ENCODE peak calls at places on chromosomes 4 and X, in ten cellular contexts. One of them, this sample, is unnamed.

GRCh38 chrX:132858018-132858417 is 100.4 kb downstream of the HS6ST2 start:
- DNase-seq in SK-N-SH: no peak
- DNase-seq in tibial nerve: no peak
- DNase-seq in kidney: no peak
- DNase-seq in fibroblast of mammary gland: peak; percentile 37
- DNase-seq in Caco-2: no peak
- DNase-seq in AG09309: no peak
- DNase-seq in left ventricle myocardium inferior: no peak
- DNase-seq in AG10803: no peak
- DNase-seq in astrocyte of the cerebellum: no peak
- DNase-seq in this sample: no peak

GRCh38 chr4:22071749-22072148 is 123.2 kb upstream of the KCNIP4 start:
- DNase-seq in SK-N-SH: no peak
- DNase-seq in tibial nerve: no peak
- DNase-seq in kidney: no peak
- DNase-seq in fibroblast of mammary gland: peak; percentile 55
- DNase-seq in Caco-2: no peak
- DNase-seq in AG09309: no peak
- DNase-seq in left ventricle myocardium inferior: no peak
- DNase-seq in AG10803: no peak
- DNase-seq in astrocyte of the cerebellum: no peak
- DNase-seq in this sample: no peak

GRCh38 chr4:165994706-165995105 is 121.7 kb downstream of the TLL1 start:
- DNase-seq in SK-N-SH: no peak
- DNase-seq in tibial nerve: no peak
- DNase-seq in kidney: no peak
- DNase-seq in fibroblast of mammary gland: no peak
- DNase-seq in Caco-2: no peak
- DNase-seq in AG09309: no peak
- DNase-seq in left ventricle myocardium inferior: no peak
- DNase-seq in AG10803: no peak
- DNase-seq in astrocyte of the cerebellum: no peak
- DNase-seq in this sample: no peak

GRCh38 chr4:82499705-82500104 is 62.1 kb downstream of the TMEM150C start:
- DNase-seq in SK-N-SH: no peak
- DNase-seq in tibial nerve: no peak
- DNase-seq in kidney: no peak
- DNase-seq in fibroblast of mammary gland: no peak
- DNase-seq in Caco-2: no peak
- DNase-seq in AG09309: no peak
- DNase-seq in left ventricle myocardium inferior: no peak
- DNase-seq in AG10803: no peak
- DNase-seq in astrocyte of the cerebellum: no peak
- DNase-seq in this sample: no peak

GRCh38 chrX:41655631-41656030 is 33.1 kb upstream of the GPR34 start:
- DNase-seq in SK-N-SH: no peak
- DNase-seq in tibial nerve: no peak
- DNase-seq in kidney: no peak
- DNase-seq in fibroblast of mammary gland: peak; percentile 55
- DNase-seq in Caco-2: no peak
- DNase-seq in AG09309: no peak
- DNase-seq in left ventricle myocardium inferior: no peak
- DNase-seq in AG10803: no peak
- DNase-seq in astrocyte of the cerebellum: no peak
- DNase-seq in this sample: no peak

GRCh38 chr4:51853027-51853682 is 10.2 kb downstream of the DCUN1D4 start:
- DNase-seq in SK-N-SH: no peak
- DNase-seq in tibial nerve: no peak
- DNase-seq in kidney: no peak
- DNase-seq in fibroblast of mammary gland: no peak
- DNase-seq in Caco-2: peak; percentile 72
- DNase-seq in AG09309: no peak
- DNase-seq in left ventricle myocardium inferior: no peak
- DNase-seq in AG10803: no peak
- DNase-seq in astrocyte of the cerebellum: no peak
- DNase-seq in this sample: no peak

GRCh38 chr4:56626963-56627362 is 54.1 kb downstream of the HOPX start:
- DNase-seq in SK-N-SH: no peak
- DNase-seq in tibial nerve: no peak
- DNase-seq in kidney: no peak
- DNase-seq in fibroblast of mammary gland: no peak
- DNase-seq in Caco-2: no peak
- DNase-seq in AG09309: no peak
- DNase-seq in left ventricle myocardium inferior: no peak
- DNase-seq in AG10803: no peak
- DNase-seq in astrocyte of the cerebellum: no peak
- DNase-seq in this sample: no peak

GRCh38 chr4:121594796-121595526 is 101.8 kb downstream of the ANXA5 start:
- DNase-seq in SK-N-SH: no peak
- DNase-seq in tibial nerve: peak; percentile 50
- DNase-seq in kidney: no peak
- DNase-seq in fibroblast of mammary gland: peak; percentile 81
- DNase-seq in Caco-2: no peak
- DNase-seq in AG09309: peak; percentile 3
- DNase-seq in left ventricle myocardium inferior: no peak
- DNase-seq in AG10803: peak; percentile 73
- DNase-seq in astrocyte of the cerebellum: no peak
- DNase-seq in this sample: no peak

GRCh38 chr4:164442167-164442566 is 311.8 kb upstream of the SMIM31 start:
- DNase-seq in SK-N-SH: no peak
- DNase-seq in tibial nerve: no peak
- DNase-seq in kidney: no peak
- DNase-seq in fibroblast of mammary gland: peak; percentile 1
- DNase-seq in Caco-2: no peak
- DNase-seq in AG09309: no peak
- DNase-seq in left ventricle myocardium inferior: no peak
- DNase-seq in AG10803: no peak
- DNase-seq in astrocyte of the cerebellum: no peak
- DNase-seq in this sample: no peak

GRCh38 chr4:40046311-40046980 is 10.2 kb upstream of the N4BP2 start:
- DNase-seq in SK-N-SH: no peak
- DNase-seq in tibial nerve: peak; percentile 47
- DNase-seq in kidney: no peak
- DNase-seq in fibroblast of mammary gland: peak; percentile 42
- DNase-seq in Caco-2: peak; percentile 62
- DNase-seq in AG09309: no peak
- DNase-seq in left ventricle myocardium inferior: no peak
- DNase-seq in AG10803: peak; percentile 46
- DNase-seq in astrocyte of the cerebellum: peak; percentile 40
- DNase-seq in this sample: no peak

GRCh38 chr4:187183826-187184225 is 460.2 kb upstream of the FAT1 start:
- DNase-seq in SK-N-SH: no peak
- DNase-seq in tibial nerve: no peak
- DNase-seq in kidney: no peak
- DNase-seq in fibroblast of mammary gland: no peak
- DNase-seq in Caco-2: no peak
- DNase-seq in AG09309: no peak
- DNase-seq in left ventricle myocardium inferior: no peak
- DNase-seq in AG10803: no peak
- DNase-seq in astrocyte of the cerebellum: no peak
- DNase-seq in this sample: no peak

GRCh38 chr4:121764702-121765367 is at the start of gene SMIM43:
- DNase-seq in SK-N-SH: peak; percentile 32
- DNase-seq in tibial nerve: no peak
- DNase-seq in kidney: peak; percentile 69
- DNase-seq in fibroblast of mammary gland: no peak
- DNase-seq in Caco-2: no peak
- DNase-seq in AG09309: no peak
- DNase-seq in left ventricle myocardium inferior: no peak
- DNase-seq in AG10803: peak; percentile 17
- DNase-seq in astrocyte of the cerebellum: no peak
- DNase-seq in this sample: peak; percentile 26

GRCh38 chr4:120842046-120842445 is 80.5 kb downstream of the PRDM5 start:
- DNase-seq in SK-N-SH: peak; percentile 21
- DNase-seq in tibial nerve: no peak
- DNase-seq in kidney: no peak
- DNase-seq in fibroblast of mammary gland: peak; percentile 65
- DNase-seq in Caco-2: no peak
- DNase-seq in AG09309: peak; percentile 24
- DNase-seq in left ventricle myocardium inferior: no peak
- DNase-seq in AG10803: peak; percentile 74
- DNase-seq in astrocyte of the cerebellum: no peak
- DNase-seq in this sample: no peak

GRCh38 chr4:123599061-123599919 is 202.7 kb downstream of the SPRY1 start:
- DNase-seq in SK-N-SH: no peak
- DNase-seq in tibial nerve: peak; percentile 12
- DNase-seq in kidney: no peak
- DNase-seq in fibroblast of mammary gland: peak; percentile 80
- DNase-seq in Caco-2: no peak
- DNase-seq in AG09309: peak; percentile 54
- DNase-seq in left ventricle myocardium inferior: no peak
- DNase-seq in AG10803: peak; percentile 82
- DNase-seq in astrocyte of the cerebellum: no peak
- DNase-seq in this sample: no peak

GRCh38 chr4:76590847-76591281 is 155.8 kb downstream of the SHROOM3 start:
- DNase-seq in SK-N-SH: no peak
- DNase-seq in tibial nerve: no peak
- DNase-seq in kidney: no peak
- DNase-seq in fibroblast of mammary gland: no peak
- DNase-seq in Caco-2: no peak
- DNase-seq in AG09309: peak; percentile 53
- DNase-seq in left ventricle myocardium inferior: no peak
- DNase-seq in AG10803: peak; percentile 87
- DNase-seq in astrocyte of the cerebellum: no peak
- DNase-seq in this sample: no peak

DNA sequence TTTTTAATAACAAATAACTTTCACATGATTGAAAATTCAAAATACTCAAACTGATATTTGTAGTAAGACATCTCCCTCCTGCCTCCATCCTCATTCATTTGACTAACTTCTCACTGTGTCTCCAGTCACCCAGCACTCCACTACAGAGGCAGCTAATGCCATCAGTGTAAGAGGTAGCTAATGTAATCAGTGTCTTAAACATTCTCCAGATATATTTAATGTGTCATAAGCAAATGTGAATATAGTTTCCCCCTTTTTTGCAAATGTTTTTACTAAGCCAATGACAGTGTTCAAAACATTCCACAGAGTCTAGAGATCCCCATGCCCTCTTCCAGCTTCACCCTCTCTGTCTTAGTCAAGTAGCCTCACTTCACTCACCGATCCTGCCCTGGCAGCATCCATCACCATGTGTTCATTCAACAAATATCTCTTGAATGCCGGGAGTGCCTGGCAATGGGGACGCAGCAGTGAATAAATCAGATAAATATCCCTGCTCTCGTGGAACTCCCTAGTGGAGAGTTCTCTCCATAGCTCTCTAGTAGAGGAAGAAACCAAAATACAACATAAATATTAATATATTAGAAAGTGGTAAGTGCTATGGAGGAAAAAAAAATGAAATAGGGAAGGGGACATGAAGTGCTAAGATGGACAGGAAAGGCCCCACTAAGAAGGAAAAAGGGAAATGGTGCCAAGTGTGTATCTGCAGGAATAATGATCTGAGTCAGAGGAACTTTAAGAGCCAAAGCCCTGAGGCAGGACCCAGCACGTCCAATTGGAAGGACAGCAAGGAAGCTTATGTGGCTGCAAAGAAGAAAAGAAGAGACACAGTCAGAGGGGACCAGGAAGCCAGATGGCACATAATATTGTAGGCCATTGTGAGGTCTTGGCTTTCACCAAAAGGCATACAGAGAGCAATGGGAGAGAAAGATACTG is 18.7 kb downstream of the SCFD2 start:
- DNase-seq in SK-N-SH: peak; percentile 38
- DNase-seq in tibial nerve: no peak
- DNase-seq in kidney: no peak
- DNase-seq in fibroblast of mammary gland: peak; percentile 62
- DNase-seq in Caco-2: no peak
- DNase-seq in AG09309: peak; percentile 29
- DNase-seq in left ventricle myocardium inferior: no peak
- DNase-seq in AG10803: peak; percentile 82
- DNase-seq in astrocyte of the cerebellum: no peak
- DNase-seq in this sample: no peak
- TF ChIP-seq CTCF in SK-N-SH: peak; percentile 30
- TF ChIP-seq CTCF in tibial nerve: no peak
- TF ChIP-seq CTCF in kidney: no peak
- TF ChIP-seq CTCF in fibroblast of mammary gland: no peak
- TF ChIP-seq CTCF in Caco-2: no peak
- TF ChIP-seq CTCF in AG09309: peak; percentile 16
- TF ChIP-seq CTCF in left ventricle myocardium inferior: no peak
- TF ChIP-seq CTCF in AG10803: peak; percentile 41
- TF ChIP-seq CTCF in astrocyte of the cerebellum: no peak
- TF ChIP-seq CTCF in this sample: no peak

GRCh38 chrX:140141444-140142029 is 176.2 kb upstream of the CXorf66 start:
- DNase-seq in SK-N-SH: peak; percentile 44
- DNase-seq in tibial nerve: peak; percentile 14
- DNase-seq in kidney: no peak
- DNase-seq in fibroblast of mammary gland: peak; percentile 29
- DNase-seq in Caco-2: no peak
- DNase-seq in AG09309: no peak
- DNase-seq in left ventricle myocardium inferior: no peak
- DNase-seq in AG10803: peak; percentile 17
- DNase-seq in astrocyte of the cerebellum: peak; percentile 23
- DNase-seq in this sample: no peak
- TF ChIP-seq CTCF in SK-N-SH: peak; percentile 81
- TF ChIP-seq CTCF in tibial nerve: peak; percentile 44
- TF ChIP-seq CTCF in kidney: peak; percentile 40
- TF ChIP-seq CTCF in fibroblast of mammary gland: peak; percentile 60
- TF ChIP-seq CTCF in Caco-2: peak; percentile 32
- TF ChIP-seq CTCF in AG09309: peak; percentile 62
- TF ChIP-seq CTCF in left ventricle myocardium inferior: peak; percentile 63
- TF ChIP-seq CTCF in AG10803: peak; percentile 62
- TF ChIP-seq CTCF in astrocyte of the cerebellum: peak; percentile 66
- TF ChIP-seq CTCF in this sample: peak; percentile 66

DNA sequence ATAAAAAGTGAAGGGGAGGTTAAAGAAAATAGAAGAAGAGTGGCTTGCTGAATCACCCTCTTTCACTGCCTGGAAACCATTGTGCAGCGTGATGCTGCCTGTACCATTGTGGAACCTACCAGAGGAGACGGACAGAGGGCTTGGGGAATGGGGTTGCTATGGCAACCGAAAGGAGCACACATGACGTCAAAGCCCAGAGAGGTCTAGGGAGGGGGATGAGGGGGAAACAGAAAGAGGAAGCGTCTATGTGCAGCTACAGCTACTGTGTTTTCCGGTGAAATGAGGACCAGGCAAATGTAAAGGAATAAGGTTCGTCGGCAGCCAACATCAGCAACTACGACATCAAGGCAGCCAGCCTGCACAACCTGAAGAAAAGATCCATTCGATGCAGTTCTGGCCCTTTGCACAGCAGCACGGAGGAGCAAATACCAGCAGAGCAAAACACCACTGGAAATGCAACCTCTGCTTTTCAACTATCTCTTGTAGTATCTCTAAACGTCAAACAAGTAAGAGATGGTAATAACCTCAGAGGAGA is at the start of gene MAPK10:
- DNase-seq in SK-N-SH: peak; percentile 76
- DNase-seq in tibial nerve: peak; percentile 48
- DNase-seq in kidney: peak; percentile 86
- DNase-seq in fibroblast of mammary gland: peak; percentile 85
- DNase-seq in Caco-2: peak; percentile 47
- DNase-seq in AG09309: no peak
- DNase-seq in left ventricle myocardium inferior: peak; percentile 51
- DNase-seq in AG10803: peak; percentile 65
- DNase-seq in astrocyte of the cerebellum: peak; percentile 81
- DNase-seq in this sample: peak; percentile 91
- TF ChIP-seq CTCF in SK-N-SH: no peak
- TF ChIP-seq CTCF in tibial nerve: no peak
- TF ChIP-seq CTCF in kidney: no peak
- TF ChIP-seq CTCF in fibroblast of mammary gland: no peak
- TF ChIP-seq CTCF in Caco-2: no peak
- TF ChIP-seq CTCF in AG09309: no peak
- TF ChIP-seq CTCF in left ventricle myocardium inferior: no peak
- TF ChIP-seq CTCF in AG10803: no peak
- TF ChIP-seq CTCF in astrocyte of the cerebellum: no peak
- TF ChIP-seq CTCF in this sample: no peak

GRCh38 chr4:73864365-73864764 is 4.8 kb upstream of the CXCL1 start:
- DNase-seq in SK-N-SH: no peak
- DNase-seq in tibial nerve: no peak
- DNase-seq in kidney: no peak
- DNase-seq in fibroblast of mammary gland: no peak
- DNase-seq in Caco-2: peak; percentile 32
- DNase-seq in AG09309: no peak
- DNase-seq in left ventricle myocardium inferior: no peak
- DNase-seq in AG10803: no peak
- DNase-seq in astrocyte of the cerebellum: no peak
- DNase-seq in this sample: no peak
- TF ChIP-seq CTCF in SK-N-SH: peak; percentile 29
- TF ChIP-seq CTCF in tibial nerve: no peak
- TF ChIP-seq CTCF in kidney: peak; percentile 53
- TF ChIP-seq CTCF in fibroblast of mammary gland: peak; percentile 30
- TF ChIP-seq CTCF in Caco-2: peak; percentile 52
- TF ChIP-seq CTCF in AG09309: peak; percentile 34
- TF ChIP-seq CTCF in left ventricle myocardium inferior: no peak
- TF ChIP-seq CTCF in AG10803: peak; percentile 22
- TF ChIP-seq CTCF in astrocyte of the cerebellum: peak; percentile 59
- TF ChIP-seq CTCF in this sample: no peak

This sample was measured in dorsolateral prefrontal cortex.